ENCODE peak calls at places on chromosomes 6 and 20, in eight cellular contexts. One of them, this sample, is unnamed.

GRCh38 chr6:40714576-40715500 is 127.7 kb upstream of the LRFN2 start:
- DNase-seq in fibroblast of lung: no peak
- DNase-seq in body of pancreas: no peak
- DNase-seq in type B pancreatic cell: no peak
- DNase-seq in fibroblast of the aortic adventitia: no peak
- DNase-seq in kidney epithelial cell: no peak
- DNase-seq in lower lobe of right lung: no peak
- DNase-seq in uterus: no peak
- DNase-seq in this sample: no peak

GRCh38 chr6:116386581-116387299 is 16.0 kb downstream of the DSE start:
- DNase-seq in fibroblast of lung: peak; percentile 84
- DNase-seq in body of pancreas: no peak
- DNase-seq in type B pancreatic cell: no peak
- DNase-seq in fibroblast of the aortic adventitia: peak; percentile 83
- DNase-seq in kidney epithelial cell: no peak
- DNase-seq in lower lobe of right lung: no peak
- DNase-seq in uterus: no peak
- DNase-seq in this sample: peak; percentile 52

GRCh38 chr6:33139596-33140206 is 52.6 kb downstream of the COL11A2 start:
- DNase-seq in fibroblast of lung: no peak
- DNase-seq in body of pancreas: no peak
- DNase-seq in type B pancreatic cell: no peak
- DNase-seq in fibroblast of the aortic adventitia: no peak
- DNase-seq in kidney epithelial cell: no peak
- DNase-seq in lower lobe of right lung: no peak
- DNase-seq in uterus: no peak
- DNase-seq in this sample: no peak

GRCh38 chr6:30888472-30889137 is 4.3 kb downstream of the DDR1 start:
- DNase-seq in fibroblast of lung: peak; percentile 61
- DNase-seq in body of pancreas: no peak
- DNase-seq in type B pancreatic cell: no peak
- DNase-seq in fibroblast of the aortic adventitia: peak; percentile 52
- DNase-seq in kidney epithelial cell: no peak
- DNase-seq in lower lobe of right lung: no peak
- DNase-seq in uterus: no peak
- DNase-seq in this sample: peak; percentile 31

GRCh38 chr6:151400473-151400872 is 9.1 kb upstream of the ZBTB2 start:
- DNase-seq in fibroblast of lung: peak; percentile 74
- DNase-seq in body of pancreas: no peak
- DNase-seq in type B pancreatic cell: no peak
- DNase-seq in fibroblast of the aortic adventitia: no peak
- DNase-seq in kidney epithelial cell: no peak
- DNase-seq in lower lobe of right lung: no peak
- DNase-seq in uterus: no peak
- DNase-seq in this sample: peak; percentile 32

GRCh38 chr6:125748534-125749111 is 809 bp upstream of the HEY2 start:
- DNase-seq in fibroblast of lung: peak; percentile 20
- DNase-seq in body of pancreas: no peak
- DNase-seq in type B pancreatic cell: no peak
- DNase-seq in fibroblast of the aortic adventitia: peak; percentile 26
- DNase-seq in kidney epithelial cell: no peak
- DNase-seq in lower lobe of right lung: no peak
- DNase-seq in uterus: no peak
- DNase-seq in this sample: peak; percentile 36

GRCh38 chr6:109687271-109687721 is 3.7 kb downstream of the AK9 start:
- DNase-seq in fibroblast of lung: peak; percentile 96
- DNase-seq in body of pancreas: no peak
- DNase-seq in type B pancreatic cell: no peak
- DNase-seq in fibroblast of the aortic adventitia: peak; percentile 96
- DNase-seq in kidney epithelial cell: peak; percentile 42
- DNase-seq in lower lobe of right lung: peak; percentile 45
- DNase-seq in uterus: no peak
- DNase-seq in this sample: peak; percentile 88

GRCh38 chr6:123636771-123637170 is at the start of gene TRDN:
- DNase-seq in fibroblast of lung: no peak
- DNase-seq in body of pancreas: no peak
- DNase-seq in type B pancreatic cell: no peak
- DNase-seq in fibroblast of the aortic adventitia: no peak
- DNase-seq in kidney epithelial cell: no peak
- DNase-seq in lower lobe of right lung: no peak
- DNase-seq in uterus: no peak
- DNase-seq in this sample: no peak

GRCh38 chr6:27294409-27294808 is 17.7 kb downstream of the POM121L2 start:
- DNase-seq in fibroblast of lung: no peak
- DNase-seq in body of pancreas: no peak
- DNase-seq in type B pancreatic cell: no peak
- DNase-seq in fibroblast of the aortic adventitia: no peak
- DNase-seq in kidney epithelial cell: no peak
- DNase-seq in lower lobe of right lung: no peak
- DNase-seq in uterus: no peak
- DNase-seq in this sample: no peak

GRCh38 chr6:88166493-88166900 is 350 bp upstream of the CNR1 start:
- DNase-seq in fibroblast of lung: no peak
- DNase-seq in body of pancreas: no peak
- DNase-seq in type B pancreatic cell: no peak
- DNase-seq in fibroblast of the aortic adventitia: no peak
- DNase-seq in kidney epithelial cell: no peak
- DNase-seq in lower lobe of right lung: peak; percentile 51
- DNase-seq in uterus: no peak
- DNase-seq in this sample: no peak

GRCh38 chr6:1720620-1721322 is 111.1 kb downstream of the FOXC1 start:
- DNase-seq in fibroblast of lung: no peak
- DNase-seq in body of pancreas: no peak
- DNase-seq in type B pancreatic cell: peak; percentile 45
- DNase-seq in fibroblast of the aortic adventitia: no peak
- DNase-seq in kidney epithelial cell: no peak
- DNase-seq in lower lobe of right lung: no peak
- DNase-seq in uterus: no peak
- DNase-seq in this sample: no peak

GRCh38 chr6:165034271-165034741 is 275.1 kb downstream of the C6orf118 start:
- DNase-seq in fibroblast of lung: no peak
- DNase-seq in body of pancreas: no peak
- DNase-seq in type B pancreatic cell: no peak
- DNase-seq in fibroblast of the aortic adventitia: no peak
- DNase-seq in kidney epithelial cell: no peak
- DNase-seq in lower lobe of right lung: no peak
- DNase-seq in uterus: no peak
- DNase-seq in this sample: no peak

GRCh38 chr20:10715035-10715434 is 41.2 kb upstream of the JAG1 start:
- DNase-seq in fibroblast of lung: peak; percentile 73
- DNase-seq in body of pancreas: no peak
- DNase-seq in type B pancreatic cell: no peak
- DNase-seq in fibroblast of the aortic adventitia: peak; percentile 31
- DNase-seq in kidney epithelial cell: no peak
- DNase-seq in lower lobe of right lung: no peak
- DNase-seq in uterus: no peak
- DNase-seq in this sample: peak; percentile 70

GRCh38 chr6:43736844-43737243 is 33.2 kb upstream of the VEGFA start:
- DNase-seq in fibroblast of lung: no peak
- DNase-seq in body of pancreas: no peak
- DNase-seq in type B pancreatic cell: no peak
- DNase-seq in fibroblast of the aortic adventitia: no peak
- DNase-seq in kidney epithelial cell: no peak
- DNase-seq in lower lobe of right lung: no peak
- DNase-seq in uterus: no peak
- DNase-seq in this sample: no peak

GRCh38 chr20:54980321-54980960 is 505.0 kb downstream of the DOK5 start:
- DNase-seq in fibroblast of lung: peak; percentile 28
- DNase-seq in body of pancreas: no peak
- DNase-seq in type B pancreatic cell: no peak
- DNase-seq in fibroblast of the aortic adventitia: no peak
- DNase-seq in kidney epithelial cell: no peak
- DNase-seq in lower lobe of right lung: no peak
- DNase-seq in uterus: no peak
- DNase-seq in this sample: peak; percentile 1

GRCh38 chr6:38346291-38347079 is 293.2 kb downstream of the BTBD9 start:
- DNase-seq in fibroblast of lung: peak; percentile 98
- DNase-seq in body of pancreas: no peak
- DNase-seq in type B pancreatic cell: no peak
- DNase-seq in fibroblast of the aortic adventitia: peak; percentile 77
- DNase-seq in kidney epithelial cell: peak; percentile 65
- DNase-seq in lower lobe of right lung: no peak
- DNase-seq in uterus: no peak
- DNase-seq in this sample: peak; percentile 96

GRCh38 chr6:45709834-45710233 is 305.8 kb downstream of the CLIC5 start:
- DNase-seq in fibroblast of lung: no peak
- DNase-seq in body of pancreas: no peak
- DNase-seq in type B pancreatic cell: no peak
- DNase-seq in fibroblast of the aortic adventitia: no peak
- DNase-seq in kidney epithelial cell: no peak
- DNase-seq in lower lobe of right lung: no peak
- DNase-seq in uterus: no peak
- DNase-seq in this sample: no peak

GRCh38 chr6:106005013-106005412 is 81.1 kb upstream of the PRDM1 start:
- DNase-seq in fibroblast of lung: peak; percentile 77
- DNase-seq in body of pancreas: peak; percentile 20
- DNase-seq in type B pancreatic cell: no peak
- DNase-seq in fibroblast of the aortic adventitia: peak; percentile 62
- DNase-seq in kidney epithelial cell: no peak
- DNase-seq in lower lobe of right lung: no peak
- DNase-seq in uterus: no peak
- DNase-seq in this sample: no peak

GRCh38 chr20:56178219-56178618 is 70.3 kb upstream of the MC3R start:
- DNase-seq in fibroblast of lung: no peak
- DNase-seq in body of pancreas: no peak
- DNase-seq in type B pancreatic cell: no peak
- DNase-seq in fibroblast of the aortic adventitia: no peak
- DNase-seq in kidney epithelial cell: no peak
- DNase-seq in lower lobe of right lung: no peak
- DNase-seq in uterus: no peak
- DNase-seq in this sample: no peak

GRCh38 chr20:56175884-56176283 is 72.6 kb upstream of the MC3R start:
- DNase-seq in fibroblast of lung: no peak
- DNase-seq in body of pancreas: no peak
- DNase-seq in type B pancreatic cell: no peak
- DNase-seq in fibroblast of the aortic adventitia: no peak
- DNase-seq in kidney epithelial cell: no peak
- DNase-seq in lower lobe of right lung: no peak
- DNase-seq in uterus: no peak
- DNase-seq in this sample: no peak

GRCh38 chr20:56179051-56179450 is 69.5 kb upstream of the MC3R start:
- DNase-seq in fibroblast of lung: no peak
- DNase-seq in body of pancreas: no peak
- DNase-seq in type B pancreatic cell: no peak
- DNase-seq in fibroblast of the aortic adventitia: no peak
- DNase-seq in kidney epithelial cell: no peak
- DNase-seq in lower lobe of right lung: no peak
- DNase-seq in uterus: no peak
- DNase-seq in this sample: no peak

DNA sequence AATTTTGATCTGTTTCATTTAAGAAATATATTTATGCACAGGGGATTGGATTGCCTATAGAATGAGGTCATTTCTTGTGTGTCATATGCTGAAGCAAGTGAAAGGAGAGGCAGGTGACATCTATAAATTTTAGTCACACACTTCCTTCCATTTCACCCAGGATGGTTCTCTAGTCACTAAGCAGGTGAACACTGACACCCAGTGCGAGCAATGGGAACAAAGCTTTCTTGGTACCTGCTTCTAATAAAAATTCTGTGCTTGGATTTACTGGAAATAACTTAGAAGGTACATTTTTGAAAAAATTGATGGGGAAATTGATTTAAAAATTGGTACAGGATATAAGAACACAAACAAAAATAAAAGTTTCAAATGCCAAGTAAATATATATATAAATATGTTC is 66.9 kb upstream of the MC3R start:
- DNase-seq in fibroblast of lung: no peak
- DNase-seq in body of pancreas: no peak
- DNase-seq in type B pancreatic cell: no peak
- DNase-seq in fibroblast of the aortic adventitia: no peak
- DNase-seq in kidney epithelial cell: no peak
- DNase-seq in lower lobe of right lung: no peak
- DNase-seq in uterus: no peak
- DNase-seq in this sample: no peak
- TF ChIP-seq CTCF in fibroblast of lung: no peak
- TF ChIP-seq CTCF in body of pancreas: peak; percentile 5
- TF ChIP-seq CTCF in type B pancreatic cell: no peak
- TF ChIP-seq CTCF in fibroblast of the aortic adventitia: no peak
- TF ChIP-seq CTCF in kidney epithelial cell: peak; percentile 25
- TF ChIP-seq CTCF in lower lobe of right lung: peak; percentile 34
- TF ChIP-seq CTCF in uterus: no peak
- TF ChIP-seq CTCF in this sample: no peak

DNA sequence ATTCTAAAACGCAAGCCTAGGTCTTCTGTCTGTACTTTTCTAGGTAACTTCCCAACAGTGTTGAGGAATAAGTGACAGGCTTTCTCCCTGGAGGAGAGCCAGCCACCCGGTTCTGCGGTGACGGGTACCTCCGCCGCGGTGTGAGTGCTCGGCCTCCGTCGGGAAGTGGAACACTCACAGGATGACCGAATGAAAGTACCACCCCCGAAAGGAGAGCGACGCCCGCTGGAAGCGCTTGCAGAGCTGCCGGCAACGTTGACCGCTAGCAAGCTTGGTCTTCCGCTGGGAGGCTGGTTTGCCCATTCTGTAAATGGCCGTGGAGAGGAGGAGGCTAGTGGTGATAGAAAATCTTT is 581 bp upstream of the TMEM242 start:
- DNase-seq in fibroblast of lung: peak; percentile 88
- DNase-seq in body of pancreas: peak; percentile 87
- DNase-seq in type B pancreatic cell: peak; percentile 76
- DNase-seq in fibroblast of the aortic adventitia: peak; percentile 81
- DNase-seq in kidney epithelial cell: no peak
- DNase-seq in lower lobe of right lung: peak; percentile 85
- DNase-seq in uterus: peak; percentile 80
- DNase-seq in this sample: peak; percentile 89
- TF ChIP-seq CTCF in fibroblast of lung: no peak
- TF ChIP-seq CTCF in body of pancreas: no peak
- TF ChIP-seq CTCF in type B pancreatic cell: no peak
- TF ChIP-seq CTCF in fibroblast of the aortic adventitia: peak; percentile 32
- TF ChIP-seq CTCF in kidney epithelial cell: peak; percentile 27
- TF ChIP-seq CTCF in lower lobe of right lung: no peak
- TF ChIP-seq CTCF in uterus: no peak
- TF ChIP-seq CTCF in this sample: peak; percentile 25

GRCh38 chr6:5115168-5115567 is 30.0 kb downstream of the PPP1R3G start:
- DNase-seq in fibroblast of lung: no peak
- DNase-seq in body of pancreas: no peak
- DNase-seq in type B pancreatic cell: no peak
- DNase-seq in fibroblast of the aortic adventitia: peak; percentile 31
- DNase-seq in kidney epithelial cell: no peak
- DNase-seq in lower lobe of right lung: no peak
- DNase-seq in uterus: no peak
- DNase-seq in this sample: peak; percentile 74
- TF ChIP-seq CTCF in fibroblast of lung: peak; percentile 47
- TF ChIP-seq CTCF in body of pancreas: no peak
- TF ChIP-seq CTCF in type B pancreatic cell: peak; percentile 46
- TF ChIP-seq CTCF in fibroblast of the aortic adventitia: peak; percentile 22
- TF ChIP-seq CTCF in kidney epithelial cell: peak; percentile 1
- TF ChIP-seq CTCF in lower lobe of right lung: no peak
- TF ChIP-seq CTCF in uterus: no peak
- TF ChIP-seq CTCF in this sample: peak; percentile 68

DNA sequence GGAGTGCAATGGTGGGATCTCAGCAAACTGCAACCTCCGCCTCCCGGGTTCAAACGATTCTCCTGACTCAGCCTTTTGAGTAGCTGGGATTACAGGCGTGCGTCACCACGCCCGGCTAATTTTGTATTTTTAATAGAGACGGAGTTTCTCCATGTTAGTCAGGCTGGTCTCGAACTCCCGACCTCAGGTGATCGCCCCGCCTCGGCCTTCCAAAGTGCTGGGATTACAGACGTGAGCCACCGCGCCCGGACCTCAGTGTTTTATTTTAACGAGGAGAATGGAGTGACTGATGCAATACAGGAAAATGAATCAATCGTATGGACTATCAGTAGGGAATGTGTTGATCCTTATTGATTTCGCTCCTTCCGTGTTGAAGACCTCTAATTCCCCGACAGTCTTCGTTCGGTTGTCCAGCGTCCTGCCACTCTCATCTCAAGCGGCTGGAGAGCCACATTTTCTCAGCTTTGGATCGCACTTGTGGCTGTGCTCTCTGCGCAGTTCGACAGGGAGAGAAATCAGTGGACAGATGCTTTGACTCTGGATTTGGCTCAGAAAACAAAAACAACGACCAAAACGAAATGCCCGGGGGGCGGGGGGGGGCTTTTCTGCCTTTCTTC is 166.2 kb downstream of the TRIM27 start:
- DNase-seq in fibroblast of lung: no peak
- DNase-seq in body of pancreas: no peak
- DNase-seq in type B pancreatic cell: no peak
- DNase-seq in fibroblast of the aortic adventitia: no peak
- DNase-seq in kidney epithelial cell: no peak
- DNase-seq in lower lobe of right lung: no peak
- DNase-seq in uterus: no peak
- DNase-seq in this sample: no peak
- TF ChIP-seq CTCF in fibroblast of lung: no peak
- TF ChIP-seq CTCF in body of pancreas: no peak
- TF ChIP-seq CTCF in type B pancreatic cell: no peak
- TF ChIP-seq CTCF in fibroblast of the aortic adventitia: no peak
- TF ChIP-seq CTCF in kidney epithelial cell: no peak
- TF ChIP-seq CTCF in lower lobe of right lung: no peak
- TF ChIP-seq CTCF in uterus: no peak
- TF ChIP-seq CTCF in this sample: no peak

This sample was measured in astrocyte of the spinal cord.